ENCODE peak calls at places on chromosomes 16 and 17, in eight cellular contexts. R is esophagus squamous epithelium; F is IMR-90; Q is GM06990; T is GM12865; P is fibroblast of pulmonary artery; E is tibial artery; S is CD8-positive, alpha-beta T cell. W is an unnamed sample.
A peak's percentile ranks its signal among the peaks of the same experiment; 100 is the strongest.

GRCh38 chr17:42414782-42415409 is 8.2 kb downstream of the CAVIN1 start:
- DNase-seq in T (peak; percentile 49), E (no peak), Q (peak; percentile 57), R (no peak), S (peak; percentile 39), F (no peak), P (no peak), W (no peak)

GRCh38 chr17:67837965-67838364 is 12.7 kb downstream of the BPTF start:
- DNase-seq in T (no peak), Q (no peak), R (no peak), S (no peak), P (no peak), E (no peak), F (no peak), W (no peak)

GRCh38 chr17:82486186-82487084 is 27.9 kb downstream of the NARF start:
- DNase-seq in S (no peak), F (no peak), Q (no peak), R (no peak), T (no peak), P (no peak), E (no peak), W (no peak)

GRCh38 chr17:29243792-29244191 is 2.9 kb upstream of the CRYBA1 start:
- DNase-seq in P (peak; percentile 42), R (no peak), S (no peak), E (no peak), Q (no peak), T (peak; percentile 45), F (peak; percentile 44), W (no peak)

GRCh38 chr17:42518046-42518754 is 17.8 kb upstream of the NAGLU start:
- DNase-seq in E (peak; percentile 94), P (peak; percentile 99), F (peak; percentile 98), R (no peak), T (no peak), Q (no peak), S (no peak), W (peak; percentile 80)

GRCh38 chr17:45123930-45124796 is 8.2 kb downstream of the PLCD3 start:
- DNase-seq in T (peak; percentile 28), S (no peak), R (no peak), P (peak; percentile 86), F (peak; percentile 91), E (peak; percentile 84), Q (no peak), W (peak; percentile 47)

GRCh38 chr17:1957037-1957436 is 68.1 kb downstream of the RTN4RL1 start:
- DNase-seq in R (no peak), S (no peak), Q (no peak), E (no peak), P (no peak), T (no peak), F (peak; percentile 39), W (no peak)

GRCh38 chr17:76562734-76563148 is 22.9 kb downstream of the PRCD start:
- DNase-seq in S (no peak), R (no peak), P (peak; percentile 87), T (no peak), F (peak; percentile 92), Q (no peak), E (no peak), W (no peak)

GRCh38 chr16:24754543-24754942 is 25.1 kb downstream of the TNRC6A start:
- DNase-seq in Q (no peak), R (no peak), F (no peak), S (no peak), P (no peak), T (no peak), E (no peak), W (no peak)

GRCh38 chr16:24755201-24755874 is 25.9 kb downstream of the TNRC6A start:
- DNase-seq in S (no peak), R (no peak), E (no peak), F (no peak), T (no peak), P (no peak), Q (no peak), W (no peak)

GRCh38 chr16:24748242-24748641 is 18.8 kb downstream of the TNRC6A start:
- DNase-seq in S (no peak), Q (no peak), F (peak; percentile 97), E (peak; percentile 73), P (peak; percentile 91), T (no peak), R (no peak), W (peak; percentile 39)

GRCh38 chr16:24758373-24758772 is 28.9 kb downstream of the TNRC6A start:
- DNase-seq in R (no peak), T (no peak), F (peak; percentile 47), Q (no peak), E (no peak), P (no peak), S (no peak), W (no peak)

GRCh38 chr16:24753437-24753836 is 24.0 kb downstream of the TNRC6A start:
- DNase-seq in R (no peak), P (no peak), S (no peak), Q (no peak), E (no peak), F (no peak), T (no peak), W (no peak)
- H3K4me3 ChIP-seq in R (no peak overlapping the region), P (no peak overlapping the region), S (no peak overlapping the region), Q (no peak overlapping the region), E (no peak overlapping the region), F (no peak overlapping the region), T (no peak overlapping the region), W (no peak overlapping the region)

GRCh38 chr17:38429476-38430100 is 1.3 kb downstream of the ARHGAP23 start:
- DNase-seq in E (no peak), T (no peak), S (no peak), F (no peak), R (no peak), P (no peak), Q (no peak), W (no peak)

GRCh38 chr17:38428643-38429371 is 543 bp downstream of the ARHGAP23 start:
- DNase-seq in F (peak; percentile 46), P (peak; percentile 40), T (peak; percentile 20), S (no peak), E (peak; percentile 90), Q (peak; percentile 34), R (no peak), W (peak; percentile 83)

GRCh38 chr17:38431343-38432145 is 3.3 kb downstream of the ARHGAP23 start:
- DNase-seq in E (no peak), F (no peak), P (no peak), Q (no peak), R (no peak), T (no peak), S (no peak), W (no peak)

GRCh38 chr17:38430316-38430715 is 2.1 kb downstream of the ARHGAP23 start:
- DNase-seq in E (no peak), R (no peak), P (peak; percentile 74), F (peak; percentile 67), Q (no peak), S (no peak), T (no peak), W (no peak)

GRCh38 chr17:38430822-38431221 is 2.6 kb downstream of the ARHGAP23 start:
- DNase-seq in S (no peak), F (no peak), E (no peak), P (no peak), Q (no peak), T (no peak), R (no peak), W (no peak)
- H3K4me3 ChIP-seq in S (no peak overlapping the region), F (no peak overlapping the region), E (no peak overlapping the region), P (no peak overlapping the region), Q (no peak overlapping the region), T (no peak overlapping the region), R (no peak overlapping the region), W (no peak overlapping the region)

GRCh38 chr16:85571813-85572619 is 41.1 kb upstream of the GSE1 start:
- DNase-seq in R (no peak), T (peak; percentile 83), Q (no peak), F (no peak), S (no peak), E (no peak), P (no peak), W (peak; percentile 56)

GRCh38 chr16:85571563-85571812 is 41.6 kb upstream of the GSE1 start:
- DNase-seq in Q (peak; percentile 73), R (no peak), S (no peak), E (no peak), T (no peak), F (no peak), P (no peak), W (no peak)

GRCh38 chr16:85569615-85570212 is 43.4 kb upstream of the GSE1 start:
- DNase-seq in Q (peak; percentile 80), F (peak; percentile 78), P (peak; percentile 52), E (no peak), S (peak; percentile 29), T (peak; percentile 93), R (no peak), W (no peak)

GRCh38 chr16:85570213-85570734 is 42.8 kb upstream of the GSE1 start:
- DNase-seq in E (no peak), T (peak; percentile 82), R (no peak), Q (peak; percentile 70), S (no peak), F (no peak), P (no peak), W (no peak)

DNA sequence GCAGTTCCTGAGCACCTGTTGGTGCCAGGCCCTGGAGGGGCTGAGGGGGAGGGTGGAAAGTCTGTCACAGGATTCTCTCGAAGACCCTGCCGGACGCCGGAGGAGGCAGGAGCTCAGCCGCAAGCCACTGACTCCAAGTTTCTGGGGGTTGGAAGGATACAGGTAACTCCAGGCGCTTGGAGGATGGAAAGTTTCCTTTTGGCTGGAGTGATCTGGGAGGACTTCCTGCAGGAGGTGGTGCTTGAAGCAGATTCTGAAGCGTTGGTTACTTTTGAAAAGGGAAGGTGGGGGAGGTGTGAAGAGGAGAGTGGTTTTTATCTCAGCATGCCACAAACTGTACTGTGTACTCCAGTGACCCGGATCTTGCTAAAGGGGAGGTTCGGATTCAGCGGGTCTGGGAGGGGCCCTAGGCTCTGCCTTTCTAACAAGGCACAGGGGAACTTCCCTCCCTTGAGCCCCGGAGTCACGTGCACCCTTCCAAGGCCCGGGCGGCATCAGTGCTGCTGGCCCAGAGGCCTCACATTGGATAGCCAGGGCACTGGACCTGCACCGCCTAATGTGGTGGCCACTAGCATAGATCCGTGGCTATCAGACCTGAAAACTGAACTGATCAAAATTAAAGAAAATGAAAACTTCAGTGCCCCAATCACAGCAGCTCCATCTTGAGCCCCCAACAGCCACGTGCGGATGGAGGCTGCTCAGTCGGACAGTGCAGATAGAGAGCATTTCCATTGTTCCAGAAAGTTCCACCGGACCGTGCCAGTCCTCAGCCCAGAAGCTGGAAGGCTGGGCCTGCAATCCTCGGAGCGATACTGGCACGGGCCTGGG is 42.2 kb upstream of the GSE1 start:
- DNase-seq in S (no peak), T (peak; percentile 88), E (peak; percentile 78), P (no peak), F (no peak), R (no peak), Q (peak; percentile 75), W (no peak)
- H3K4me3 ChIP-seq in S (peak overlapping the region; percentile 40), T (peak overlapping the region; percentile 56), E (no peak overlapping the region), P (no peak overlapping the region), F (no peak overlapping the region), R (no peak overlapping the region), Q (peak overlapping the region; percentile 46), W (no peak overlapping the region)

DNA sequence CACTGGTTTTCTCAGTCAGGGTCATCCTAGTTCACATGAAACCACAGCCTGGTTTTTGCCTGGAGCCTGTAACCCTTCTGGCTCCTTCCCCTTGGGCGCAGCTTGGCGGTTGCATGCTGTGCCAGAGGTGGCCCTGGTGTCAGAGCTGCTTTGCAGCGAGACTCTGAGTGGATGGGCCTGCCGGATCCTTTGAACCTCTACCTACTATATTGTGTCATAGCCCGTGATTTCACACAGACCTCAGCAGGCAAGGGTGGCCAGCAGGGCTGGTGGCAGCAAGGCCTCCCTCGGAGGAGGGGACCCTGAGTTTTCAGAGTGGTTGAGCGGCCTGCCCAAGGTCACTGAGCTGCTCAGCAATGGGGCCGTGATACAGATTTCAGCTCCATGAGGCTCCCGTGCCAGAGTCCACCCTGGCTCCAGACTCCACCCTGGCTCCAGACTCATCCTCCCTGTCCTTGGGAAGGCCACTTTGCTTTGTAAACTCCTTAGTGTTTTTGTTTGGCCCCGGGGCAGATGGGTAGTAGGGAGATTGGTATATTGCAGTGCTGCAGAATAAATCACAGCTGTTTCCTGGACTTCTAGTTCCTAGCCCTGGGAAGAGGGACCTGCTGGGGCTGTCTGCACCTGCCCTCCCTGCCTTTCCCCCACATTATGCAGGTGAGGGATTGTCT is 9.7 kb downstream of the MPRIP start:
- DNase-seq in R (no peak), F (peak; percentile 15), E (peak; percentile 64), Q (no peak), P (no peak), T (no peak), S (no peak), W (peak; percentile 47)
- H3K4me3 ChIP-seq in R (no peak overlapping the region), F (no peak overlapping the region), E (peak overlapping the region; percentile 5), Q (no peak overlapping the region), P (no peak overlapping the region), T (no peak overlapping the region), S (no peak overlapping the region), W (no peak overlapping the region)

W was measured in heart left ventricle.